ENCODE peak calls at places on chromosome 16, in seven cellular contexts. One of them, this sample, is unnamed.

GRCh38 chr16:74264806-74265205 is 31.8 kb upstream of the PSMD7 start:
- DNase-seq in adrenal gland: no peak
- DNase-seq in A549: no peak
- DNase-seq in prostate gland: no peak
- DNase-seq in Peyer's patch: no peak
- DNase-seq in transverse colon: no peak
- DNase-seq in IMR-90: no peak
- DNase-seq in this sample: no peak

GRCh38 chr16:19304670-19305240 is 19.2 kb downstream of the CLEC19A start:
- DNase-seq in transverse colon: no peak
- DNase-seq in A549: peak
- DNase-seq in Peyer's patch: no peak
- DNase-seq in prostate gland: no peak
- DNase-seq in adrenal gland: no peak
- DNase-seq in IMR-90: no peak
- DNase-seq in this sample: peak

GRCh38 chr16:15996432-15997109 is 47.2 kb downstream of the ABCC1 start:
- DNase-seq in transverse colon: no peak
- DNase-seq in A549: peak
- DNase-seq in Peyer's patch: peak
- DNase-seq in adrenal gland: peak
- DNase-seq in prostate gland: no peak
- DNase-seq in IMR-90: peak
- DNase-seq in this sample: peak

GRCh38 chr16:65521685-65522338 is 399.9 kb upstream of the CDH11 start:
- DNase-seq in Peyer's patch: no peak
- DNase-seq in A549: no peak
- DNase-seq in IMR-90: no peak
- DNase-seq in transverse colon: no peak
- DNase-seq in adrenal gland: no peak
- DNase-seq in prostate gland: no peak
- DNase-seq in this sample: no peak

GRCh38 chr16:7421578-7421977 is 88.9 kb downstream of the RBFOX1 start:
- DNase-seq in transverse colon: no peak
- DNase-seq in Peyer's patch: no peak
- DNase-seq in prostate gland: no peak
- DNase-seq in A549: no peak
- DNase-seq in adrenal gland: no peak
- DNase-seq in IMR-90: no peak
- DNase-seq in this sample: no peak

GRCh38 chr16:67345401-67345800 is 18.8 kb downstream of the LRRC36 start:
- DNase-seq in A549: no peak
- DNase-seq in transverse colon: peak
- DNase-seq in IMR-90: no peak
- DNase-seq in Peyer's patch: no peak
- DNase-seq in prostate gland: peak
- DNase-seq in adrenal gland: no peak
- DNase-seq in this sample: no peak

GRCh38 chr16:72189865-72190371 is 18.0 kb upstream of the PMFBP1 start:
- DNase-seq in adrenal gland: no peak
- DNase-seq in IMR-90: peak
- DNase-seq in prostate gland: no peak
- DNase-seq in transverse colon: no peak
- DNase-seq in Peyer's patch: no peak
- DNase-seq in A549: peak
- DNase-seq in this sample: no peak

GRCh38 chr16:49120631-49121030 is 161.0 kb downstream of the CBLN1 start:
- DNase-seq in Peyer's patch: no peak
- DNase-seq in transverse colon: no peak
- DNase-seq in IMR-90: no peak
- DNase-seq in adrenal gland: no peak
- DNase-seq in prostate gland: no peak
- DNase-seq in A549: no peak
- DNase-seq in this sample: no peak

GRCh38 chr16:85935957-85936760 is 37.2 kb downstream of the IRF8 start:
- DNase-seq in prostate gland: no peak
- DNase-seq in transverse colon: peak
- DNase-seq in Peyer's patch: peak
- DNase-seq in IMR-90: no peak
- DNase-seq in adrenal gland: no peak
- DNase-seq in A549: no peak
- DNase-seq in this sample: peak

GRCh38 chr16:29824589-29825144 is 4.4 kb downstream of the MVP start:
- DNase-seq in transverse colon: no peak
- DNase-seq in A549: peak
- DNase-seq in prostate gland: no peak
- DNase-seq in Peyer's patch: no peak
- DNase-seq in IMR-90: peak
- DNase-seq in adrenal gland: peak
- DNase-seq in this sample: no peak

GRCh38 chr16:56424791-56425438 is 430 bp downstream of the AMFR start:
- DNase-seq in A549: no peak
- DNase-seq in IMR-90: no peak
- DNase-seq in transverse colon: peak
- DNase-seq in Peyer's patch: peak
- DNase-seq in prostate gland: peak
- DNase-seq in adrenal gland: no peak
- DNase-seq in this sample: peak

GRCh38 chr16:23679274-23679985 is 741 bp downstream of the PLK1 start:
- DNase-seq in IMR-90: peak
- DNase-seq in adrenal gland: no peak
- DNase-seq in Peyer's patch: peak
- DNase-seq in A549: peak
- DNase-seq in prostate gland: no peak
- DNase-seq in transverse colon: peak
- DNase-seq in this sample: no peak

GRCh38 chr16:79519448-79519847 is 81.1 kb downstream of the MAF start:
- DNase-seq in adrenal gland: peak
- DNase-seq in transverse colon: peak
- DNase-seq in IMR-90: no peak
- DNase-seq in Peyer's patch: peak
- DNase-seq in prostate gland: no peak
- DNase-seq in A549: no peak
- DNase-seq in this sample: peak

GRCh38 chr16:66481081-66481942 is 54.2 kb downstream of the BEAN1 start:
- DNase-seq in A549: no peak
- DNase-seq in adrenal gland: peak
- DNase-seq in prostate gland: no peak
- DNase-seq in Peyer's patch: peak
- DNase-seq in transverse colon: no peak
- DNase-seq in IMR-90: no peak
- DNase-seq in this sample: no peak

GRCh38 chr16:86338403-86339115 is 171.8 kb upstream of the FOXF1 start:
- DNase-seq in IMR-90: no peak
- DNase-seq in prostate gland: no peak
- DNase-seq in Peyer's patch: no peak
- DNase-seq in adrenal gland: no peak
- DNase-seq in transverse colon: no peak
- DNase-seq in A549: no peak
- DNase-seq in this sample: no peak

GRCh38 chr16:24036038-24036543 is 200.3 kb downstream of the PRKCB start:
- DNase-seq in adrenal gland: no peak
- DNase-seq in A549: no peak
- DNase-seq in transverse colon: no peak
- DNase-seq in IMR-90: no peak
- DNase-seq in Peyer's patch: no peak
- DNase-seq in prostate gland: no peak
- DNase-seq in this sample: no peak

GRCh38 chr16:58127033-58127556 is 2.1 kb downstream of the CFAP20 start:
- DNase-seq in Peyer's patch: peak
- DNase-seq in transverse colon: no peak
- DNase-seq in IMR-90: peak
- DNase-seq in adrenal gland: no peak
- DNase-seq in prostate gland: no peak
- DNase-seq in A549: peak
- DNase-seq in this sample: peak

DNA sequence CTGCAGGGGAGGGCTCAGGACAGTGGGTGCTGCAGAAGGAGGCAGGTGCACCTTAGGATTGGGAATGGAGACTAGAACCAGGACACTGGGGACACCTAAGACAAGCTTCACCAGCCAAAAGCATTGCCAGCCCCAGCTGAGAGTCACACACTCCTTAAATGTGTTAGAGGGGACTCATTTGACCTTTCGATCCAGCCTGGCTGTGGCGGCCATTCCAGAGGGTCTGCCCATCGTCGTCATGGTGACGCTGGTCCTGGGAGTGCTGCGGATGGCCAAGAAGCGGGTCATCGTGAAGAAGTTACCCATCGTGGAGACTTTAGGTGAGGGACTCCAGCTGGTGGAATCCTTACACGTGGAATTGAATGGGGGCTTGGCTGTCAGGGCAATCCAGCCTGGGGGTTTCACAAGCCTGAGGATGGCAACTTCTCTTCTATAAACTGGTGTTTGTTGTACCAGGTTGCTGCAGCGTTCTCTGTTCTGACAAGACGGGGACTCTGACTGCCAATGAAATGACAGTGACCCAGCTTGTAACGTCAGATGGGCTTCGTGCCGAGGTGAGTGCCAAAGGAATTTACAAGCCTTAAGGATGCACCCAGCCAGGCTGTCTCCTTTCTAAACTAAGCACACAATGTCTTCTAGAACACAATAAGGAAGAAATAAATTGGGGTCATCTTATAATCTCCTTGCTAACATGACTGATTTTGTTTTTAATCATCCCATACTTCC is 65.3 kb downstream of the MEAK7 start:
- DNase-seq in IMR-90: no peak
- DNase-seq in Peyer's patch: peak
- DNase-seq in adrenal gland: peak
- DNase-seq in prostate gland: peak
- DNase-seq in transverse colon: no peak
- DNase-seq in A549: no peak
- DNase-seq in this sample: no peak
- TF ChIP-seq CTCF in IMR-90: no peak
- TF ChIP-seq CTCF in Peyer's patch: no peak
- TF ChIP-seq CTCF in adrenal gland: no peak
- TF ChIP-seq CTCF in prostate gland: no peak
- TF ChIP-seq CTCF in transverse colon: no peak
- TF ChIP-seq CTCF in A549: no peak
- TF ChIP-seq CTCF in this sample: no peak

DNA sequence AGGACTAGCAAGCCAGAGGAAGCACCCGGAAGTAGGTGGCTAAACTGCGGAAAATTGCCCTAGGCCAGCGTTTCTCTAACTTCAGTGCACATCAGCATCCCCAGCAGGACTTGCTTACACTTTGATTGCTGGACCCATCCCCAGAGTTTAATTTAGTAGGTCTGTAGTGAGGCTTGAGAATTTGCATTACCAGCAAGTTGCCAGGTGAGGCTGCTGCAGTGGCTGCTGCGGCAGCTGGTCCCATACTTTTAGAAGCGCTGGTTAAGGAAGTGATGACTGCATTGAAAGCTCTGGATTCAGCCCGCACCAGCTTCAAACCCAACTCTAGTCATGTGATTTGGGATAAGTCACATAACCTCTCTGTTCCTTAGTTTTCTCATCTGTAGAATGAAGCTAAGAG is 4.2 kb downstream of the EEF2K start:
- DNase-seq in prostate gland: no peak
- DNase-seq in IMR-90: no peak
- DNase-seq in transverse colon: no peak
- DNase-seq in A549: no peak
- DNase-seq in Peyer's patch: no peak
- DNase-seq in adrenal gland: no peak
- DNase-seq in this sample: no peak
- H3K27ac ChIP-seq in prostate gland: peak
- H3K27ac ChIP-seq in IMR-90: no peak
- H3K27ac ChIP-seq in transverse colon: peak
- H3K27ac ChIP-seq in A549: no peak
- H3K27ac ChIP-seq in Peyer's patch: no peak
- H3K27ac ChIP-seq in adrenal gland: no peak
- H3K27ac ChIP-seq in this sample: no peak

DNA sequence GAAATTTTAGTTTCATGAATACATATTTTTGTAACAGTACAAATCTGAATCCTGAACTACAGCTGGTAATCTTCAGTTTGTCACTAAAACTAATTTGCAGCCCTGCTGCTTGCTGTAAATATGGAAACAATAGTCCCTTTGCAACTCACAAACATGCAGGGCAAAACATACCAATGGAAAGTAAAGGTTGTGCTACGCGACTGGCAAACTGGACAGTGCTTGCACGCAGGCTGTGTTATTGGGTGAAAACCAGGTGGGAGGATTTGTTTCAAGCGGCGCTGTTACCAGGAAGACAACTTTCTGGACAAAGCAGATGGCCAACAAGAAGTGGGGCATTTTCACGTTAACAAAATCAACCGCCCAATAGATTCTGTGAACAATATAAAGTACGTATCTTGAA is 93.5 kb downstream of the CDYL2 start:
- DNase-seq in prostate gland: no peak
- DNase-seq in IMR-90: no peak
- DNase-seq in Peyer's patch: no peak
- DNase-seq in A549: no peak
- DNase-seq in adrenal gland: no peak
- DNase-seq in transverse colon: no peak
- DNase-seq in this sample: no peak
- TF ChIP-seq POLR2A in prostate gland: no peak
- TF ChIP-seq POLR2A in IMR-90: no peak
- TF ChIP-seq POLR2A in Peyer's patch: no peak
- TF ChIP-seq POLR2A in A549: no peak
- TF ChIP-seq POLR2A in adrenal gland: no peak
- TF ChIP-seq POLR2A in transverse colon: no peak
- TF ChIP-seq POLR2A in this sample: no peak

GRCh38 chr16:88848557-88848956 is 8.2 kb downstream of the GALNS start:
- DNase-seq in prostate gland: no peak
- DNase-seq in adrenal gland: no peak
- DNase-seq in IMR-90: no peak
- DNase-seq in Peyer's patch: no peak
- DNase-seq in transverse colon: no peak
- DNase-seq in A549: no peak
- DNase-seq in this sample: no peak

GRCh38 chr16:88853336-88853941 is 3.3 kb downstream of the GALNS start:
- DNase-seq in A549: no peak
- DNase-seq in Peyer's patch: no peak
- DNase-seq in transverse colon: peak
- DNase-seq in prostate gland: no peak
- DNase-seq in IMR-90: peak
- DNase-seq in adrenal gland: peak
- DNase-seq in this sample: no peak

GRCh38 chr16:88850531-88851199 is 6.1 kb downstream of the GALNS start:
- DNase-seq in adrenal gland: no peak
- DNase-seq in prostate gland: no peak
- DNase-seq in Peyer's patch: no peak
- DNase-seq in IMR-90: no peak
- DNase-seq in transverse colon: no peak
- DNase-seq in A549: no peak
- DNase-seq in this sample: no peak

GRCh38 chr16:88854306-88855111 is 2.2 kb downstream of the GALNS start:
- DNase-seq in IMR-90: no peak
- DNase-seq in A549: no peak
- DNase-seq in adrenal gland: no peak
- DNase-seq in Peyer's patch: peak
- DNase-seq in prostate gland: no peak
- DNase-seq in transverse colon: peak
- DNase-seq in this sample: no peak

DNA sequence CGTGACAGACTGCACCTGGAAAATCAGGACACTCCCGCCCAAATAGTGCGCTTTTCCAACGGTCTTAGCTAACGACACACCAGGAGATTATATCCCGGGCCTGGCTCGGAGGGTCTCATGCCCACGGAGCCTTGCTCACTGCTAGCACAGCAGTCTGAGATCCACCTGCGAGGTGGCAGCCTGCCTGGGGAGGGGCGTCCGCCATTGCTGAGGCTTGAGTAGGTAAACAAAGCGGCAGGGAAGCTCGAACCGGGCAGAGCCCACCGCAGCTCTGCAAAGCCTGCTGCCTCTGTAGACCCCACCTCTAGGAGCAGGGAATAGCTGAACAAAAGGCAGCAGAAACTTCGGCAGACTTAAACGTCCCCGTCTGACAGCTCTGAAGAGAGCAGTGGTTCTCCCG is 5.1 kb downstream of the GALNS start:
- DNase-seq in IMR-90: no peak
- DNase-seq in A549: no peak
- DNase-seq in Peyer's patch: no peak
- DNase-seq in prostate gland: no peak
- DNase-seq in transverse colon: no peak
- DNase-seq in adrenal gland: no peak
- DNase-seq in this sample: no peak
- TF ChIP-seq CTCF in IMR-90: no peak
- TF ChIP-seq CTCF in A549: no peak
- TF ChIP-seq CTCF in Peyer's patch: no peak
- TF ChIP-seq CTCF in prostate gland: no peak
- TF ChIP-seq CTCF in transverse colon: no peak
- TF ChIP-seq CTCF in adrenal gland: no peak
- TF ChIP-seq CTCF in this sample: no peak